ENCODE peak calls at places on chromosomes 6 and 20, in eight cellular contexts. One of them, this sample, is unnamed.

GRCh38 chr20:19406371-19406770 is 193.9 kb downstream of the SLC24A3 start:
- DNase-seq in body of pancreas: no peak
- DNase-seq in uterus: no peak
- DNase-seq in stomach: no peak
- DNase-seq in OCI-LY7: no peak
- DNase-seq in upper lobe of left lung: no peak
- DNase-seq in cardiac muscle cell: no peak
- DNase-seq in BE2C: no peak
- DNase-seq in this sample: no peak

GRCh38 chr6:43454290-43455033 is 886 bp downstream of the DLK2 start:
- DNase-seq in body of pancreas: peak; percentile 89
- DNase-seq in uterus: peak; percentile 68
- DNase-seq in stomach: peak; percentile 88
- DNase-seq in OCI-LY7: peak; percentile 52
- DNase-seq in upper lobe of left lung: peak; percentile 98
- DNase-seq in cardiac muscle cell: peak; percentile 91
- DNase-seq in BE2C: peak; percentile 89
- DNase-seq in this sample: peak; percentile 53

GRCh38 chr6:99276747-99277146 is 72.7 kb downstream of the FAXC start:
- DNase-seq in body of pancreas: no peak
- DNase-seq in uterus: no peak
- DNase-seq in stomach: no peak
- DNase-seq in OCI-LY7: no peak
- DNase-seq in upper lobe of left lung: no peak
- DNase-seq in cardiac muscle cell: no peak
- DNase-seq in BE2C: no peak
- DNase-seq in this sample: no peak

GRCh38 chr6:162416307-162416706 is 311.3 kb downstream of the PRKN start:
- DNase-seq in body of pancreas: no peak
- DNase-seq in uterus: no peak
- DNase-seq in stomach: no peak
- DNase-seq in OCI-LY7: no peak
- DNase-seq in upper lobe of left lung: no peak
- DNase-seq in cardiac muscle cell: no peak
- DNase-seq in BE2C: no peak
- DNase-seq in this sample: no peak

GRCh38 chr20:33415948-33416347 is 14.6 kb upstream of the CDK5RAP1 start:
- DNase-seq in body of pancreas: peak; percentile 22
- DNase-seq in uterus: no peak
- DNase-seq in stomach: peak; percentile 45
- DNase-seq in OCI-LY7: peak; percentile 62
- DNase-seq in upper lobe of left lung: no peak
- DNase-seq in cardiac muscle cell: peak; percentile 62
- DNase-seq in BE2C: peak; percentile 64
- DNase-seq in this sample: no peak

GRCh38 chr6:84872996-84873395 is 108.6 kb upstream of the TBX18 start:
- DNase-seq in body of pancreas: no peak
- DNase-seq in uterus: no peak
- DNase-seq in stomach: no peak
- DNase-seq in OCI-LY7: no peak
- DNase-seq in upper lobe of left lung: no peak
- DNase-seq in cardiac muscle cell: peak; percentile 71
- DNase-seq in BE2C: no peak
- DNase-seq in this sample: no peak

GRCh38 chr6:36962874-36963273 is 8.3 kb downstream of the PI16 start:
- DNase-seq in body of pancreas: peak; percentile 62
- DNase-seq in uterus: no peak
- DNase-seq in stomach: peak; percentile 59
- DNase-seq in OCI-LY7: peak; percentile 72
- DNase-seq in upper lobe of left lung: no peak
- DNase-seq in cardiac muscle cell: peak; percentile 71
- DNase-seq in BE2C: peak; percentile 67
- DNase-seq in this sample: peak; percentile 83

GRCh38 chr20:10536531-10536930 is 101.4 kb downstream of the SLX4IP start:
- DNase-seq in body of pancreas: peak; percentile 85
- DNase-seq in uterus: no peak
- DNase-seq in stomach: peak; percentile 74
- DNase-seq in OCI-LY7: peak; percentile 3
- DNase-seq in upper lobe of left lung: no peak
- DNase-seq in cardiac muscle cell: peak; percentile 60
- DNase-seq in BE2C: peak; percentile 28
- DNase-seq in this sample: no peak

GRCh38 chr6:88359530-88360202 is 193.5 kb upstream of the CNR1 start:
- DNase-seq in body of pancreas: no peak
- DNase-seq in uterus: no peak
- DNase-seq in stomach: no peak
- DNase-seq in OCI-LY7: peak; percentile 29
- DNase-seq in upper lobe of left lung: no peak
- DNase-seq in cardiac muscle cell: no peak
- DNase-seq in BE2C: no peak
- DNase-seq in this sample: no peak

GRCh38 chr20:20472690-20473274 is 104.9 kb downstream of the INSM1 start:
- DNase-seq in body of pancreas: no peak
- DNase-seq in uterus: no peak
- DNase-seq in stomach: no peak
- DNase-seq in OCI-LY7: no peak
- DNase-seq in upper lobe of left lung: no peak
- DNase-seq in cardiac muscle cell: no peak
- DNase-seq in BE2C: no peak
- DNase-seq in this sample: no peak

GRCh38 chr20:32522775-32523612 is 62.1 kb downstream of the NOL4L start:
- DNase-seq in body of pancreas: no peak
- DNase-seq in uterus: no peak
- DNase-seq in stomach: no peak
- DNase-seq in OCI-LY7: no peak
- DNase-seq in upper lobe of left lung: no peak
- DNase-seq in cardiac muscle cell: no peak
- DNase-seq in BE2C: peak; percentile 87
- DNase-seq in this sample: no peak

GRCh38 chr6:25193147-25193864 is 85.9 kb upstream of the CARMIL1 start:
- DNase-seq in body of pancreas: peak; percentile 18
- DNase-seq in uterus: peak; percentile 87
- DNase-seq in stomach: no peak
- DNase-seq in OCI-LY7: no peak
- DNase-seq in upper lobe of left lung: no peak
- DNase-seq in cardiac muscle cell: peak; percentile 96
- DNase-seq in BE2C: peak; percentile 29
- DNase-seq in this sample: no peak

GRCh38 chr6:24596717-24597116 is 49.3 kb downstream of the KIAA0319 start:
- DNase-seq in body of pancreas: no peak
- DNase-seq in uterus: no peak
- DNase-seq in stomach: no peak
- DNase-seq in OCI-LY7: no peak
- DNase-seq in upper lobe of left lung: no peak
- DNase-seq in cardiac muscle cell: no peak
- DNase-seq in BE2C: no peak
- DNase-seq in this sample: no peak

GRCh38 chr6:170291271-170292110 is 613 bp upstream of the DLL1 start:
- DNase-seq in body of pancreas: peak; percentile 61
- DNase-seq in uterus: peak; percentile 66
- DNase-seq in stomach: peak; percentile 57
- DNase-seq in OCI-LY7: peak; percentile 23
- DNase-seq in upper lobe of left lung: peak; percentile 89
- DNase-seq in cardiac muscle cell: no peak
- DNase-seq in BE2C: peak; percentile 64
- DNase-seq in this sample: peak; percentile 31

GRCh38 chr20:4190792-4191519 is 175.6 kb upstream of the RNF24 start:
- DNase-seq in body of pancreas: no peak
- DNase-seq in uterus: no peak
- DNase-seq in stomach: no peak
- DNase-seq in OCI-LY7: no peak
- DNase-seq in upper lobe of left lung: no peak
- DNase-seq in cardiac muscle cell: no peak
- DNase-seq in BE2C: no peak
- DNase-seq in this sample: no peak

GRCh38 chr20:10004900-10005299 is 29.9 kb upstream of the ANKEF1 start:
- DNase-seq in body of pancreas: peak; percentile 35
- DNase-seq in uterus: no peak
- DNase-seq in stomach: no peak
- DNase-seq in OCI-LY7: no peak
- DNase-seq in upper lobe of left lung: no peak
- DNase-seq in cardiac muscle cell: no peak
- DNase-seq in BE2C: no peak
- DNase-seq in this sample: no peak

GRCh38 chr20:50282592-50283241 is 92.1 kb downstream of the CEBPB start:
- DNase-seq in body of pancreas: no peak
- DNase-seq in uterus: no peak
- DNase-seq in stomach: no peak
- DNase-seq in OCI-LY7: no peak
- DNase-seq in upper lobe of left lung: no peak
- DNase-seq in cardiac muscle cell: no peak
- DNase-seq in BE2C: no peak
- DNase-seq in this sample: no peak

GRCh38 chr6:11847515-11848244 is 69.1 kb upstream of the ADTRP start:
- DNase-seq in body of pancreas: no peak
- DNase-seq in uterus: no peak
- DNase-seq in stomach: no peak
- DNase-seq in OCI-LY7: no peak
- DNase-seq in upper lobe of left lung: no peak
- DNase-seq in cardiac muscle cell: peak; percentile 31
- DNase-seq in BE2C: no peak
- DNase-seq in this sample: no peak

GRCh38 chr6:25170640-25171039 is 108.5 kb upstream of the CARMIL1 start:
- DNase-seq in body of pancreas: no peak
- DNase-seq in uterus: no peak
- DNase-seq in stomach: no peak
- DNase-seq in OCI-LY7: no peak
- DNase-seq in upper lobe of left lung: no peak
- DNase-seq in cardiac muscle cell: no peak
- DNase-seq in BE2C: no peak
- DNase-seq in this sample: no peak

GRCh38 chr6:112203577-112204349 is 50.6 kb downstream of the LAMA4 start:
- DNase-seq in body of pancreas: no peak
- DNase-seq in uterus: no peak
- DNase-seq in stomach: no peak
- DNase-seq in OCI-LY7: no peak
- DNase-seq in upper lobe of left lung: no peak
- DNase-seq in cardiac muscle cell: peak; percentile 81
- DNase-seq in BE2C: no peak
- DNase-seq in this sample: no peak

GRCh38 chr6:156579564-156579963 is 197.6 kb upstream of the ARID1B start:
- DNase-seq in body of pancreas: no peak
- DNase-seq in uterus: no peak
- DNase-seq in stomach: no peak
- DNase-seq in OCI-LY7: no peak
- DNase-seq in upper lobe of left lung: no peak
- DNase-seq in cardiac muscle cell: no peak
- DNase-seq in BE2C: no peak
- DNase-seq in this sample: no peak
- H3K9me3 ChIP-seq in body of pancreas: no peaks in the 10 kb centered on the region
- H3K9me3 ChIP-seq in uterus: no peaks in the 10 kb centered on the region
- H3K9me3 ChIP-seq in stomach: peaks cover 19% of the 10 kb centered on the region
- H3K9me3 ChIP-seq in OCI-LY7: peaks cover 50% of the 10 kb centered on the region
- H3K9me3 ChIP-seq in upper lobe of left lung: peaks cover 16% of the 10 kb centered on the region
- H3K9me3 ChIP-seq in cardiac muscle cell: no peaks in the 10 kb centered on the region
- H3K9me3 ChIP-seq in BE2C: peaks cover 9% of the 10 kb centered on the region
- H3K9me3 ChIP-seq in this sample: peaks cover 10% of the 10 kb centered on the region

GRCh38 chr6:123203928-123204327 is 207.9 kb downstream of the CLVS2 start:
- DNase-seq in body of pancreas: no peak
- DNase-seq in uterus: no peak
- DNase-seq in stomach: no peak
- DNase-seq in OCI-LY7: no peak
- DNase-seq in upper lobe of left lung: no peak
- DNase-seq in cardiac muscle cell: no peak
- DNase-seq in BE2C: no peak
- DNase-seq in this sample: no peak
- H3K9me3 ChIP-seq in body of pancreas: no peaks in the 10 kb centered on the region
- H3K9me3 ChIP-seq in uterus: no peaks in the 10 kb centered on the region
- H3K9me3 ChIP-seq in stomach: peaks cover 11% of the 10 kb centered on the region
- H3K9me3 ChIP-seq in OCI-LY7: no peaks in the 10 kb centered on the region
- H3K9me3 ChIP-seq in upper lobe of left lung: no peaks in the 10 kb centered on the region
- H3K9me3 ChIP-seq in cardiac muscle cell: no peaks in the 10 kb centered on the region
- H3K9me3 ChIP-seq in BE2C: no peaks in the 10 kb centered on the region
- H3K9me3 ChIP-seq in this sample: no peaks in the 10 kb centered on the region

DNA sequence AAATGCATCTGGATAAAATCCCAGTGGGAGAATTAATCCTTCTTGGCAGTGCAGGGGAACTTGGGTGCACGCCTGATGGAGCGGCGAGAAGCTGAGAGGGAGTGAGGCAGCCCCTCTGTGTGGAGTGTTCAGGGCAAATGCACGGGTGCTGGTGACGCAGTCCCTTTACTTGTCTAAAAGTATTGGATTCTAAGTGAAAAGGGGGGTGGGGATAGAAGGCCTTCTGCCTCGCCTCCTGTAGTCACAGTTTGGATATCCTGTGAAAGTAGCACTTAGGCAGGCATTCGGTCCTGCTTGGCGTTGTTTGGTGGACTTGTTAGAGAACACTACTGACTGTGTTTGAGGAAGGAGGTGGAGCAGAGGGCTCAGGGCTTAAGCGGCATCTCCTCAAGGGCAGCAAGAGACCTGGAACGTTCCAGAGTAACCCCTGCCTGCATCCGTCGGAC is 39.3 kb downstream of the PHACTR3 start:
- DNase-seq in body of pancreas: no peak
- DNase-seq in uterus: no peak
- DNase-seq in stomach: peak; percentile 20
- DNase-seq in OCI-LY7: no peak
- DNase-seq in upper lobe of left lung: no peak
- DNase-seq in cardiac muscle cell: no peak
- DNase-seq in BE2C: no peak
- DNase-seq in this sample: no peak
- H3K9me3 ChIP-seq in body of pancreas: no peaks in the 10 kb centered on the region
- H3K9me3 ChIP-seq in uterus: no peaks in the 10 kb centered on the region
- H3K9me3 ChIP-seq in stomach: peaks cover 9% of the 10 kb centered on the region
- H3K9me3 ChIP-seq in OCI-LY7: no peaks in the 10 kb centered on the region
- H3K9me3 ChIP-seq in upper lobe of left lung: no peaks in the 10 kb centered on the region
- H3K9me3 ChIP-seq in cardiac muscle cell: no peaks in the 10 kb centered on the region
- H3K9me3 ChIP-seq in BE2C: no peaks in the 10 kb centered on the region
- H3K9me3 ChIP-seq in this sample: no peaks in the 10 kb centered on the region

DNA sequence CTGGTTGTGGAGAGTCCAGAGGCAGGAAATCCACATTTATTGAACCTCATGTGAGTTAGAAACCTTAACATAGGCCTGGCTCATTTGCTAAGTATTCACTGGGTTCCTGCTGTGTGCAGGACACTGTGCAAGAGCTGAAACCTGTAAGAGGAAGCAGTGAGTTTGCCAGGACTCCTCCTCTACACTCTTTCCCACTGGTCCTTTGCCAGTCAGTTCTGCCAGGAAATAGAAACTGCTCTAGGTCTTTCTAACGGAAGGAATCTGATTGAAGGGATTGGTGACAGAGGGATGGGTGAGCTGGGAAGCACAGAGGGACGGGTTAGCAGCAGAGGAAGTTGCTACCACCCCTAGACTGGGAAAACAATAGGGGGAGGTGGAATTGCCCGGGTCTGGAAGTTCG is 234.2 kb upstream of the ECI2 start:
- DNase-seq in body of pancreas: no peak
- DNase-seq in uterus: no peak
- DNase-seq in stomach: no peak
- DNase-seq in OCI-LY7: no peak
- DNase-seq in upper lobe of left lung: no peak
- DNase-seq in cardiac muscle cell: peak; percentile 78
- DNase-seq in BE2C: no peak
- DNase-seq in this sample: no peak
- H3K9me3 ChIP-seq in body of pancreas: no peaks in the 10 kb centered on the region
- H3K9me3 ChIP-seq in uterus: no peaks in the 10 kb centered on the region
- H3K9me3 ChIP-seq in stomach: no peaks in the 10 kb centered on the region
- H3K9me3 ChIP-seq in OCI-LY7: no peaks in the 10 kb centered on the region
- H3K9me3 ChIP-seq in upper lobe of left lung: no peaks in the 10 kb centered on the region
- H3K9me3 ChIP-seq in cardiac muscle cell: no peaks in the 10 kb centered on the region
- H3K9me3 ChIP-seq in BE2C: no peaks in the 10 kb centered on the region
- H3K9me3 ChIP-seq in this sample: no peaks in the 10 kb centered on the region

This sample was measured in T-helper 17 cell.